ENCODE peak calls at places on chromosomes 12 and 14, in eight cellular contexts. Y is left lung; C is IMR-90; N is stomach; R is A673; L is H1; Q is CD4-positive, CD25-positive, alpha-beta regulatory T cell; S is upper lobe of right lung. A is an unnamed sample. For H3K9me3 and H3K4me1, the result is how much of the 10 kb centered on the place peaks cover.

GRCh38 chr12:114226241-114226928 is 179.6 kb downstream of the TBX5 start:
- DNase-seq in L (no peak), N (no peak), Q (no peak), R (no peak), S (no peak), C (no peak), Y (no peak), A (no peak)

GRCh38 chr12:99767809-99768208 is 120.3 kb downstream of the GARIN6 start:
- DNase-seq in S (no peak), C (peak), R (peak), Y (no peak), N (no peak), Q (peak), L (no peak), A (no peak)

GRCh38 chr12:120584343-120585149 is 3.3 kb upstream of the POP5 start:
- DNase-seq in Y (peak), S (peak), L (no peak), Q (peak), C (no peak), R (peak), N (peak), A (peak)

GRCh38 chr14:101066826-101067508 is 163.4 kb upstream of the RTL1 start:
- DNase-seq in Q (no peak), L (no peak), C (no peak), R (no peak), N (no peak), S (peak), Y (peak), A (no peak)

GRCh38 chr12:66331016-66331415 is 28.7 kb downstream of the HELB start:
- DNase-seq in L (no peak), R (no peak), N (no peak), Y (no peak), Q (no peak), C (no peak), S (no peak), A (no peak)

GRCh38 chr12:131066207-131066885 is 112.6 kb downstream of the ADGRD1 start:
- DNase-seq in S (peak), R (no peak), N (no peak), Q (no peak), L (no peak), Y (no peak), C (no peak), A (no peak)

GRCh38 chr14:26960049-26960688 is 362.3 kb upstream of the NOVA1 start:
- DNase-seq in R (no peak), N (no peak), Y (no peak), S (no peak), Q (no peak), L (no peak), C (no peak), A (no peak)

GRCh38 chr12:66041651-66042363 is 88.7 kb downstream of the LLPH start:
- DNase-seq in R (no peak), C (no peak), Y (no peak), Q (no peak), N (no peak), S (no peak), L (no peak), A (no peak)

GRCh38 chr12:96399081-96399918 is 939 bp downstream of the CDK17 start:
- DNase-seq in L (no peak), S (peak), C (peak), Y (peak), R (peak), Q (peak), N (peak), A (peak)

GRCh38 chr12:127125607-127126259 is 1141.2 kb upstream of the TMEM132C start:
- DNase-seq in Q (peak), N (no peak), R (peak), S (no peak), C (peak), Y (no peak), L (no peak), A (no peak)

GRCh38 chr14:76227450-76228050 is 75.8 kb downstream of the GPATCH2L start:
- DNase-seq in C (peak), R (no peak), S (no peak), Y (no peak), Q (no peak), N (no peak), L (no peak), A (no peak)

GRCh38 chr12:83052890-83053541 is 366.3 kb downstream of the TMTC2 start:
- DNase-seq in R (no peak), S (no peak), Q (no peak), Y (no peak), C (no peak), N (no peak), L (no peak), A (no peak)

GRCh38 chr14:39426605-39427004 is 5.6 kb downstream of the FBXO33 start:
- DNase-seq in Q (peak), C (peak), S (no peak), N (no peak), L (no peak), Y (no peak), R (peak), A (no peak)

GRCh38 chr12:124150176-124150575 is 144.7 kb upstream of the RFLNA start:
- DNase-seq in L (no peak), S (no peak), R (peak), N (no peak), C (no peak), Y (no peak), Q (no peak), A (no peak)

GRCh38 chr12:509494-509893 is 49.8 kb downstream of the B4GALNT3 start:
- DNase-seq in Y (peak), S (peak), R (peak), L (no peak), C (peak), Q (no peak), N (peak), A (no peak)

GRCh38 chr14:54653764-54654469 is 87.0 kb downstream of the SAMD4A start:
- DNase-seq in R (no peak), S (no peak), C (peak), Q (no peak), L (no peak), Y (no peak), N (no peak), A (no peak)

GRCh38 chr12:43832506-43833168 is 3.2 kb upstream of the TMEM117 start:
- DNase-seq in R (no peak), N (no peak), C (no peak), L (no peak), Y (no peak), Q (peak), S (no peak), A (no peak)

GRCh38 chr14:50233335-50234250 is 2.2 kb upstream of the SOS2 start:
- DNase-seq in Q (peak), Y (no peak), N (no peak), S (no peak), R (no peak), C (no peak), L (no peak), A (no peak)

GRCh38 chr12:93460882-93461281 is 6.4 kb upstream of the MRPL42 start:
- DNase-seq in Y (no peak), L (no peak), C (no peak), R (no peak), Q (no peak), S (no peak), N (no peak), A (no peak)
- H3K27ac ChIP-seq in Y (no peak), L (no peak), C (no peak), R (no peak), Q (no peak), S (no peak), N (no peak), A (no peak)

GRCh38 chr14:70563869-70564268 is 29.1 kb upstream of the ADAM20 start:
- DNase-seq in R (peak), L (no peak), Q (no peak), C (no peak), S (no peak), N (no peak), Y (no peak), A (no peak)
- H3K9me3 ChIP-seq in R (under half), L (under half), Q (under half), C (under half), S (under half), N (under half), Y (under half), A (under half)

DNA sequence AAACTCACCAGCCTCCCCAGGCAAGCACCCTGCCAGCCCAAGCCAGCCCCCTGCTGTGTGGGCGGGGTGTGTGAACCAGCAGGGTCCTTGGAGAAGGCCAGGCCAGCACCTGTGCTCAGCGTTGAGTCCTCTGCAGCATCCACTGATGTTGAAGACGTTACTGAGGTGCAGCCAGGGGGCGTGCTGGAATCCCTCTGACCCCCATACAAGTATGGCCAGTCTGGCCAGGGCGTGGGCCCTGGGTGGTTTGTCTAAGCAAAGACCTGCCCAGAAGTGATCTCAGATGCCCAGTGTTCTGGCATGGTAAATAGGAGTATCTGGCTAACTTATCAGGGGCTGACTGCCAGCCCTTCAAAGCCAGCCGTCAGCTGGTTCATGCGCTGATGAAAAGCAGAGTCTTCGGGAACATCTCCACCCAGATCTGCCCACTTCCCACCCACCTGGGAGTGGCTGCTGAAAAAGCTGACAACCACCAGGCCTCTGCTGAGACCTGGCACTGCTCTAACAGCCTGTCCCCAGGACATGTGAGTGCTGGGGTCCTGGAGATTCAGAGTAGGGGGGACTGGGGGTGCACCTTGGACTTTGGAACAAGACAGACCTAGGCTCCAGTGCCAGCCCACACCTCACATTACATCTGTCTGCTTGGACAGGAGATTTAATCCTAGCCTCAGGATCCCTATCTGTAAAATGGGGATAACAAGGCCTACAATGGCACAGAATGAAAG is 41.1 kb downstream of the ACTN1 start:
- DNase-seq in R (no peak), L (no peak), S (no peak), N (peak), C (no peak), Q (peak), Y (no peak), A (peak)
- H3K4me1 ChIP-seq in R (half or more), L (under half), S (half or more), N (half or more), C (half or more), Q (under half), Y (under half), A (half or more)

GRCh38 chr12:98470469-98471082 is 44.8 kb upstream of the TMPO start:
- DNase-seq in Y (no peak), S (no peak), C (no peak), N (no peak), L (no peak), Q (no peak), R (no peak), A (no peak)

GRCh38 chr12:98475565-98475908 is 39.9 kb upstream of the TMPO start:
- DNase-seq in R (no peak), C (no peak), N (no peak), Y (no peak), L (no peak), S (no peak), Q (no peak), A (no peak)

GRCh38 chr12:98466970-98467369 is 48.4 kb upstream of the TMPO start:
- DNase-seq in C (no peak), S (no peak), L (no peak), Y (no peak), N (no peak), R (no peak), Q (no peak), A (no peak)

GRCh38 chr12:98469108-98469507 is 46.3 kb upstream of the TMPO start:
- DNase-seq in Y (no peak), S (no peak), Q (no peak), R (no peak), N (no peak), L (no peak), C (no peak), A (no peak)

GRCh38 chr12:98471085-98471484 is 44.3 kb upstream of the TMPO start:
- DNase-seq in R (no peak), L (no peak), Y (no peak), Q (no peak), S (no peak), N (no peak), C (no peak), A (peak)
- H3K27ac ChIP-seq in R (no peak), L (no peak), Y (no peak), Q (no peak), S (no peak), N (no peak), C (no peak), A (no peak)

GRCh38 chr14:87391066-87391465 is 601.9 kb downstream of the GALC start:
- DNase-seq in S (no peak), C (no peak), R (no peak), Q (no peak), L (no peak), Y (no peak), N (no peak), A (no peak)
- H3K9me3 ChIP-seq in S (under half), C (under half), R (under half), Q (under half), L (under half), Y (under half), N (under half), A (under half)

GRCh38 chr14:93059260-93059659 is 56.5 kb downstream of the ITPK1 start:
- DNase-seq in Q (no peak), C (no peak), R (no peak), L (no peak), S (no peak), Y (no peak), N (no peak), A (no peak)

GRCh38 chr14:93056166-93056839 is 59.4 kb downstream of the ITPK1 start:
- DNase-seq in S (no peak), Q (no peak), R (no peak), C (no peak), L (no peak), N (no peak), Y (no peak), A (peak)

GRCh38 chr14:93056840-93057585 is 58.7 kb downstream of the ITPK1 start:
- DNase-seq in Q (no peak), R (no peak), C (peak), Y (no peak), N (no peak), L (no peak), S (no peak), A (no peak)

GRCh38 chr14:93055651-93056115 is 60.0 kb downstream of the ITPK1 start:
- DNase-seq in Q (no peak), S (no peak), C (no peak), N (peak), R (no peak), L (no peak), Y (peak), A (peak)

DNA sequence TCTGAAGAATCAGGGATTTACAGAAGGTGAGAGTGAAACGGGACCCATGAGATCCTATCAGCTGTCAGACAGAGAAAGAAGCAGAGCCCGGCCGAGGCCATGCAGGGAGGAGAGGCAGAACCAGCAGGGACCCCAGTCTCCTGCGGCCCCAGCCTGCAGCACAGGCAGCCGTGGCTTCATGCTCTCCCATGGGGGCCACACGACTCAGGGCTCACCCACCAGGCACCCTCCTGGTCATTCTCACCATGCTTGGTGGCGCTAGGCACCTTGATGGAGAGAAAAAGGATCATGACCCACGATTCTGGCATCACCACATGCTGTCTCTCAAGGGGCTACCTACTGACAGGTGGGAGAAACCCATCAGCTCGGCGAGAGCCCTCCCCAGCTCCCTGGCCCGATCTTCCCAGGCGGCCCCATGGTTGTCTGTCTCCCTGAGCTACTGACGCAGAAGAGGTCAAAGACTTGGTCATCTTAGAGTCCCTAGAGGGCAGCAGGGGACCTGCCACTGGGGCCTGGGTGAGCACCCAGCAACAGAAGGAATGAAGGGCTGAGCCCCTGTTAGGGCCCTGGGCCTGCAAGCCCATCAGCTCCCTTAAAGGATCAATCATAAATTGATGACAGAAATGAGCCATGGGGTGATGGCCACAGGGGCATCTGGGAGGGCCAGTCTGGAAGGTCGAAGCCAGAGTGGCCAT is 58.0 kb downstream of the ITPK1 start:
- DNase-seq in Q (no peak), N (no peak), R (no peak), Y (no peak), C (no peak), L (no peak), S (no peak), A (peak)
- H3K4me1 ChIP-seq in Q (under half), N (under half), R (under half), Y (under half), C (under half), L (under half), S (under half), A (under half)

GRCh38 chr12:110754101-110754793 is 11.6 kb upstream of the PPP1CC start:
- DNase-seq in Y (no peak), L (no peak), Q (no peak), R (no peak), S (no peak), N (no peak), C (no peak), A (no peak)
- H3K27ac ChIP-seq in Y (no peak), L (no peak), Q (no peak), R (no peak), S (no peak), N (no peak), C (no peak), A (no peak)

GRCh38 chr14:67926821-67927220 is 107.2 kb downstream of the RAD51B start:
- DNase-seq in N (no peak), L (no peak), S (no peak), R (no peak), C (no peak), Y (no peak), Q (no peak), A (no peak)
- H3K9me3 ChIP-seq in N (under half), L (under half), S (under half), R (under half), C (under half), Y (under half), Q (under half), A (under half)

GRCh38 chr12:1593232-1594044 is 943 bp downstream of the FBXL14 start:
- DNase-seq in R (peak), S (peak), N (peak), Y (peak), Q (peak), L (no peak), C (no peak), A (peak)

GRCh38 chr12:1595026-1595561 is 713 bp upstream of the FBXL14 start:
- DNase-seq in Y (peak), Q (no peak), S (no peak), N (no peak), L (no peak), C (no peak), R (no peak), A (no peak)

GRCh38 chr12:1594295-1595025 is at the start of gene FBXL14:
- DNase-seq in R (peak), N (peak), L (no peak), C (peak), S (peak), Y (peak), Q (peak), A (peak)

GRCh38 chr12:1592444-1593231 is 1.7 kb downstream of the FBXL14 start:
- DNase-seq in L (no peak), N (no peak), C (peak), Q (peak), S (no peak), Y (peak), R (peak), A (peak)

DNA sequence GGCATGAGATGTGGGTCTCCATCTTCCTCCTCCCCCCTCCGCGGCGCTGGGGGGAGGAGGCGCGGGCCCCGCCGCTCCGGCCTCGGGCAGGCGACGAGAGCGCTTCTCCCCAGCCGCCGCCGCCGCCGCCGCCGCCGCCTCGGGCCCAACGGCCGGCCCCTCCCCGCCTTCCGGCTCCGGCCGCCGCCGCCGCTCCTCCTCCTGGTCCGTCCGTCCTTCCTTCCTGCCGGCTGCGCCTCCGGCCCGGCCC is 411 bp downstream of the FBXL14 start:
- DNase-seq in R (peak), S (peak), N (peak), Y (peak), L (no peak), C (no peak), Q (peak), A (peak)
- H3K4me1 ChIP-seq in R (under half), S (under half), N (under half), Y (under half), L (under half), C (under half), Q (half or more), A (under half)

GRCh38 chr12:106288134-106288509 is 14.4 kb upstream of the TCP11L2 start:
- DNase-seq in N (no peak), Q (no peak), R (no peak), L (no peak), C (no peak), Y (no peak), S (no peak), A (no peak)

GRCh38 chr12:106288510-106289195 is 13.9 kb upstream of the TCP11L2 start:
- DNase-seq in C (peak), Y (no peak), S (no peak), N (no peak), R (peak), L (no peak), Q (no peak), A (no peak)

GRCh38 chr12:106287364-106287763 is 15.2 kb upstream of the TCP11L2 start:
- DNase-seq in N (no peak), S (no peak), Y (no peak), R (no peak), Q (no peak), L (no peak), C (no peak), A (no peak)

GRCh38 chr12:106284294-106285105 is 18.0 kb upstream of the TCP11L2 start:
- DNase-seq in R (peak), C (no peak), S (no peak), Y (no peak), L (no peak), Q (no peak), N (no peak), A (no peak)

DNA sequence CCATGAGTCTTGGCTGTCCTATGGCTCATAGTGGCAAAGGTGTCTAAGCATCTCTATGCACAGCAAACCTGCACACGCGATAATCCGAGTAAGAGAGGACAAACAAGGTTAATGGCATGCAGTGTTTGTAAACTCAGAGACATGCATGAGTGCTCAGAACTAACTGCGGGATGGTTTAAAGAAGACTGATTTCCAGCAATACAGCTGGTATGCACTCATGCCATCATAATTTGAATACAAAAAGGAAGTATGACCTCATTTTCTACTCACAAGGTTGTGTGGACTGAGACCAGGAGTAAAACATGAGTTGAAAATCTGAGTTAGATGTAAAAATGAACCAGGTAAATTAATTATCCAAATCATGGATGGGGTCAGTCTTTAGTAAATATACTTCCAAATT is 16.5 kb upstream of the TCP11L2 start:
- DNase-seq in L (no peak), N (no peak), C (no peak), S (no peak), R (no peak), Y (no peak), Q (no peak), A (no peak)
- H3K27ac ChIP-seq in L (no peak), N (no peak), C (no peak), S (no peak), R (no peak), Y (no peak), Q (no peak), A (no peak)

A was measured in pancreas.